ENCODE peak calls at places on chromosomes 12 and 14, in ten cellular contexts. X, J, N, M, F, B, T, K, L and C are unnamed samples.

GRCh38 chr14:59601056-59601455 is 24.4 kb upstream of the CCDC175 start:
- DNase-seq in B (no peak), L (no peak), J (no peak), X (no peak), M (no peak), K (no peak), F (no peak), N (no peak), T (no peak), C (no peak)

GRCh38 chr12:115134298-115134697 is 450.3 kb upstream of the TBX3 start:
- DNase-seq in F (no peak), T (no peak), L (no peak), N (no peak), M (no peak), X (no peak), B (no peak), J (no peak), K (no peak), C (no peak)

GRCh38 chr12:87815738-87816137 is 213.5 kb downstream of the C12orf50 start:
- DNase-seq in N (no peak), F (no peak), M (no peak), T (no peak), L (peak), J (no peak), B (no peak), X (no peak), K (no peak), C (no peak)

GRCh38 chr12:32051511-32052299 is 54.9 kb upstream of the BICD1 start:
- DNase-seq in L (no peak), N (no peak), F (no peak), K (no peak), B (peak), M (no peak), X (peak), T (peak), J (peak), C (no peak)

GRCh38 chr12:100566887-100567637 is 6.4 kb upstream of the GAS2L3 start:
- DNase-seq in F (no peak), L (no peak), M (no peak), N (no peak), X (no peak), J (no peak), K (peak), B (peak), T (no peak), C (no peak)

GRCh38 chr12:116592116-116592637 is 33.0 kb downstream of the MAP1LC3B2 start:
- DNase-seq in M (peak), B (no peak), K (peak), T (peak), X (no peak), N (peak), F (peak), J (peak), L (no peak), C (no peak)

GRCh38 chr12:72493390-72493789 is 221.2 kb downstream of the TRHDE start:
- DNase-seq in B (no peak), K (no peak), X (no peak), J (no peak), L (no peak), M (no peak), T (no peak), F (no peak), N (no peak), C (no peak)

GRCh38 chr12:116318738-116319050 is 41.2 kb upstream of the MED13L start:
- DNase-seq in J (no peak), N (peak), F (no peak), X (no peak), L (no peak), T (no peak), B (no peak), K (no peak), M (peak), C (peak)

GRCh38 chr12:51270847-51271518 is 768 bp upstream of the SMAGP start:
- DNase-seq in M (no peak), F (no peak), N (no peak), K (no peak), J (no peak), L (no peak), X (peak), T (peak), B (no peak), C (no peak)

GRCh38 chr12:31267966-31268365 is 58.0 kb downstream of the SINHCAF start:
- DNase-seq in T (no peak), J (no peak), L (no peak), B (no peak), K (no peak), N (no peak), M (no peak), X (no peak), F (no peak), C (no peak)

GRCh38 chr12:125443316-125443715 is 378.1 kb downstream of the AACS start:
- DNase-seq in J (no peak), F (no peak), M (no peak), T (no peak), K (no peak), L (no peak), X (no peak), N (no peak), B (no peak), C (no peak)

GRCh38 chr12:46722737-46723136 is 103.1 kb downstream of the SLC38A4 start:
- DNase-seq in B (no peak), L (no peak), T (peak), N (no peak), X (no peak), F (no peak), K (no peak), M (no peak), J (no peak), C (no peak)

GRCh38 chr14:99793213-99794155 is at the start of gene EML1:
- DNase-seq in J (peak), N (peak), K (peak), T (peak), M (peak), X (peak), L (peak), F (peak), B (peak), C (peak)

GRCh38 chr14:81219821-81220487 is 805 bp downstream of the GTF2A1 start:
- DNase-seq in F (peak), J (peak), T (no peak), L (peak), N (peak), K (no peak), M (peak), X (peak), B (peak), C (no peak)

GRCh38 chr14:53670701-53671100 is 285.9 kb downstream of the BMP4 start:
- DNase-seq in J (no peak), M (no peak), N (no peak), T (no peak), F (no peak), X (peak), K (no peak), L (no peak), B (no peak), C (no peak)

GRCh38 chr12:27427824-27428223 is 18.7 kb upstream of the SMCO2 start:
- DNase-seq in J (no peak), B (no peak), F (no peak), K (no peak), M (no peak), L (no peak), X (no peak), N (no peak), T (no peak), C (no peak)

GRCh38 chr12:67034110-67034879 is 234.9 kb upstream of the CAND1 start:
- DNase-seq in F (no peak), K (no peak), J (no peak), M (peak), X (peak), T (no peak), N (no peak), L (no peak), B (no peak), C (no peak)

GRCh38 chr14:52589646-52590045 is 37.0 kb downstream of the GPR137C start:
- DNase-seq in B (no peak), L (no peak), F (no peak), J (no peak), T (no peak), X (no peak), N (no peak), M (no peak), K (no peak), C (no peak)

GRCh38 chr12:25313591-25313990 is 62.9 kb upstream of the KRAS start:
- DNase-seq in M (no peak), L (no peak), B (no peak), T (no peak), N (no peak), K (no peak), X (no peak), F (no peak), J (no peak), C (no peak)

DNA sequence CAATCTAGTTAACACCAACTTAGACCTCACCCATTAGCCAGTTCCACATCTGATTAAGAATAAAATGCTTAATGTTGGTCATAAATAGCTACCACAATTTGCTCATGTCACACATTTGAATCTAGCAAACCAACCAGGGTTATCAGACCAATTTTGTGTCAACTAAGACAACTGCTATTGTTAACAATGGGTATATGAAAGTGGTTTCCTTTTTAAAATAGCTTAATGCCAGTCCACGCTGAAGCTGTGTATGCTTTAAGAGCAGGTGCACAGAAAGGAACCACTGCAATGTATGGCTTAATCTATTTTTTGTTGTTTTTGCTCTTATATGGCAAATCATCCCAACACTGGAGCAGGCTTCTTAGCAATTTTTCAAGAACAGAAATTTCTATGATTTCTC is 45.6 kb upstream of the SELPLG start:
- DNase-seq in M (no peak), N (no peak), F (no peak), X (no peak), T (no peak), B (no peak), J (no peak), K (no peak), L (no peak), C (no peak)
- TF ChIP-seq POLR2A in M (no peak), N (no peak), F (no peak), X (no peak), T (no peak), B (no peak), J (no peak), K (no peak), L (no peak), C (no peak)

DNA sequence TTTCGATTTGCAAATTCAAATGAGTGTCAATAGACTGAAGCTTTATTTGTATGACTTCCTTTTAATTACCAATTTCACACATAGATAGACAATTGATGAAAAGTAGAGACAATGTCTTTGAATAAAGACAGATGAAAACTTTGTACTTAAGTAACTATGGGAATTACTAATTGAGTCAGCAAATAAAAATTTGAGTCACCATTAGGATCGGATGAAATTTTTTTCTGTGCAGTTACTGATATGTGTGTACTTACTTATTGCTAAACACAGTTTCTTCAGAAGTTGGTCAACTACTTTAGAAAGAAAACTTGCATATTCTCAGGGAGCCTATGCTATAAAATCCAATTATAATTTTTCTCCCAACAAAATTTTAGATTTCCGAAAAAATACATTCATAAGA is 224.9 kb upstream of the SLC16A7 start:
- DNase-seq in B (no peak), X (no peak), K (no peak), L (no peak), F (no peak), J (no peak), N (no peak), M (no peak), T (no peak), C (no peak)
- TF ChIP-seq POLR2A in B (no peak), X (no peak), K (no peak), L (no peak), F (no peak), J (no peak), N (no peak), M (no peak), T (no peak), C (no peak)

GRCh38 chr14:101855958-101856357 is 94.4 kb downstream of the PPP2R5C start:
- DNase-seq in T (no peak), L (no peak), B (no peak), K (no peak), X (no peak), M (no peak), N (no peak), F (no peak), J (no peak), C (no peak)
- TF ChIP-seq POLR2A in T (no peak), L (no peak), B (no peak), K (no peak), X (no peak), M (no peak), N (no peak), F (no peak), J (no peak), C (no peak)

GRCh38 chr14:21096889-21097615 is 1.4 kb downstream of the ZNF219 start:
- DNase-seq in K (no peak), J (no peak), N (no peak), B (peak), F (no peak), T (no peak), X (no peak), M (no peak), L (no peak), C (no peak)

GRCh38 chr14:21098892-21099595 is 589 bp upstream of the ZNF219 start:
- DNase-seq in T (no peak), K (peak), L (no peak), N (no peak), X (no peak), J (no peak), F (no peak), M (no peak), B (peak), C (no peak)

GRCh38 chr14:21099596-21099985 is 1.1 kb upstream of the ZNF219 start:
- DNase-seq in M (no peak), X (no peak), B (no peak), F (no peak), N (no peak), L (no peak), T (no peak), J (no peak), K (no peak), C (no peak)

GRCh38 chr14:21097616-21098133 is 780 bp downstream of the ZNF219 start:
- DNase-seq in N (peak), M (no peak), J (no peak), X (no peak), T (no peak), B (peak), L (no peak), F (peak), K (peak), C (no peak)

DNA sequence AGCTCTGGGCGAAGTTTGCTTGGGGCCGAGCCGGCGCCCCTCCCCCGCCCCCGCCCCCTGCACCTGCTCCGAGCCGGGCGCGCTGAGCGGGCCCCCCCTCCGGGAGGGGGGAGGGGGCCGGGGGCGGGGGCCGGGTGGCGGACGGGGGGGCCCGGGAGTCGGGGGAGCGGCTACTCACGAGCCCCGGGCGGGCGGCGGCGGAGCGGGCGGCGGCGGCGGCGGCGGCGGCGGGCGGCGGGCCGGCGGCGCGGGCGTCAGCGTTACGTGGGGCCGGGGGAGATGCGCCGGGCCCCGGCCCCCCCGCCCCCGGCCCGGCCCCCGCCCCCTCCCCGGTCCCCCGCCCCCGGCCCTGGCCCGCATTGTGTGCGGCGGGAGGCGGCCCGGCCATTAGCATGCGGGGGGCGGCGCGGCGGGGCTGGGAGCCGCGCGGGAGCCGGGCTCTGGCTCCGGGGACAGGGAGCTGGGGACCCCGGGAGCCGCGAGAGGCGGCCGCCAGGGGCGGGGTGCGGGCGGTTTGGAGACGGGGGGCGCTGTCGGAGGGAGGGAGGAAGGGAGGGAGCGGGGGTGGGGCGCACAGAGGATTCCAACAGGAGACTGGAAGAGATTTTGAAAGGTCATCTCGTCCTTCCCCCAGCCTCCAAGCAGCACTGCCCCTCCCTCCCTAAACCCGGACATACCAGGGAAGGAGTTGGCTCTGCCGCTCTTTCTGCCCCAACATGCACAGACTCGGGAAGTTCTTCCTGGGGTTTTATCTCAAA is at the start of gene ZNF219:
- DNase-seq in F (peak), B (peak), T (peak), X (peak), J (peak), L (peak), N (peak), M (peak), K (peak), C (peak)
- TF ChIP-seq POLR2A in F (no peak), B (peak), T (no peak), X (peak), J (no peak), L (no peak), N (no peak), M (no peak), K (no peak), C (no peak)

GRCh38 chr14:23567186-23568020 is at the start of gene AP1G2:
- DNase-seq in J (peak), K (peak), F (peak), B (peak), N (peak), T (peak), L (peak), M (peak), X (peak), C (peak)
- TF ChIP-seq POLR2A in J (no peak), K (no peak), F (peak), B (peak), N (peak), T (peak), L (peak), M (no peak), X (peak), C (peak)

GRCh38 chr12:65171073-65171472 is 1.7 kb downstream of the LEMD3 start:
- DNase-seq in M (no peak), L (no peak), T (peak), B (no peak), N (no peak), J (no peak), K (no peak), X (no peak), F (no peak), C (no peak)

GRCh38 chr12:65168606-65169310 is 625 bp upstream of the LEMD3 start:
- DNase-seq in K (no peak), X (no peak), L (no peak), M (no peak), T (no peak), B (no peak), J (no peak), N (no peak), F (no peak), C (no peak)

GRCh38 chr12:65171870-65172269 is 2.5 kb downstream of the LEMD3 start:
- DNase-seq in B (no peak), X (no peak), L (no peak), F (no peak), N (no peak), K (no peak), J (no peak), T (peak), M (no peak), C (no peak)

GRCh38 chr12:65169311-65170244 is at the start of gene LEMD3:
- DNase-seq in L (peak), N (peak), J (peak), M (peak), F (peak), B (peak), T (peak), X (peak), K (peak), C (peak)

GRCh38 chr12:65170245-65170881 is 980 bp downstream of the LEMD3 start:
- DNase-seq in N (peak), J (peak), F (peak), B (peak), L (peak), X (peak), T (peak), M (peak), K (peak), C (peak)
- TF ChIP-seq POLR2A in N (no peak), J (no peak), F (no peak), B (no peak), L (peak), X (no peak), T (no peak), M (no peak), K (no peak), C (peak)

DNA sequence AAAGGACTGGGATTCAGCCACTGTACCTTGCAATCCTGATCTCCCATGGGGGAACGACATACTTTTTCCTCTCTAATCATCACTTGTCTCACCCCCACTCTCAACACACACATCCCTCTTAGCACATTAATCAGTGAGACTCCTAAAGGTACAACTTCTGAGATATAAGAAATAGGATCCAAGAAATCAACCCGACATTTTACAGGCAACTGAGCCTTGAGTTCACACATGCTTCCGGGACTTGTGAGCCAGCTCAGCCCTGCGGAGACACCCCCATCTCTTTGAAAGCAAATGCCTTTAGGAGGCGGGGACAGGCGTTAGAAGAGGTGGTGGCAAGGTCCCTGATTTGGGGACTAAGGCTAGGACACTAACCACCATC is 1.3 kb downstream of the MAP3K9 start:
- DNase-seq in X (peak), J (no peak), B (no peak), F (no peak), T (no peak), N (no peak), L (no peak), K (no peak), M (peak), C (no peak)
- TF ChIP-seq POLR2A in X (no peak), J (no peak), B (no peak), F (no peak), T (no peak), N (no peak), L (no peak), K (no peak), M (no peak), C (no peak)